ENCODE peak calls at places on chromosomes 16 and 17, in five cellular contexts. Y, F, J, V and X are unnamed samples.

GRCh38 chr17:5225668-5226457 is 8.8 kb downstream of the SCIMP start:
- DNase-seq in V (peak), F (no peak), Y (no peak), J (no peak), X (no peak)

GRCh38 chr17:66988069-66988798 is 23.7 kb downstream of the CACNG4 start:
- DNase-seq in Y (no peak), V (no peak), J (no peak), F (no peak), X (no peak)

GRCh38 chr17:55674107-55674506 is 48.6 kb downstream of the TMEM100 start:
- DNase-seq in V (no peak), Y (no peak), F (no peak), J (no peak), X (no peak)

GRCh38 chr16:54946909-54947308 is 16.2 kb downstream of the IRX5 start:
- DNase-seq in F (no peak), J (no peak), Y (no peak), V (no peak), X (no peak)

GRCh38 chr17:57898487-57899311 is 48.9 kb upstream of the MRPS23 start:
- DNase-seq in J (no peak), V (no peak), F (peak), Y (peak), X (no peak)

GRCh38 chr17:9021985-9022552 is 759 bp downstream of the NTN1 start:
- DNase-seq in J (no peak), Y (no peak), V (no peak), F (peak), X (no peak)

GRCh38 chr17:42404326-42405055 is 16.2 kb upstream of the STAT3 start:
- DNase-seq in F (no peak), J (no peak), V (no peak), Y (no peak), X (no peak)

GRCh38 chr17:42010898-42011516 is 6.2 kb downstream of the DNAJC7 start:
- DNase-seq in J (peak), F (no peak), Y (peak), V (no peak), X (peak)

GRCh38 chr17:41959336-41960095 is 7.1 kb upstream of the CNP start:
- DNase-seq in Y (peak), J (peak), V (no peak), F (peak), X (peak)

GRCh38 chr16:20774703-20775362 is 11.0 kb downstream of the ACSM3 start:
- DNase-seq in V (peak), Y (peak), J (peak), F (peak), X (peak)

GRCh38 chr16:48347980-48348379 is 37.2 kb downstream of the SIAH1 start:
- DNase-seq in Y (no peak), V (no peak), J (no peak), F (no peak), X (no peak)

GRCh38 chr16:56389554-56389953 is 35.8 kb downstream of the AMFR start:
- DNase-seq in V (no peak), J (no peak), F (no peak), Y (no peak), X (peak)

GRCh38 chr16:64910351-64910750 is 211.5 kb downstream of the CDH11 start:
- DNase-seq in F (peak), V (no peak), J (no peak), Y (no peak), X (no peak)

GRCh38 chr17:74547736-74548135 is 1.8 kb upstream of the CD300C start:
- DNase-seq in F (no peak), V (no peak), Y (no peak), J (no peak), X (peak)

GRCh38 chr16:25097304-25097988 is 14.1 kb upstream of the LCMT1 start:
- DNase-seq in Y (no peak), F (no peak), J (no peak), V (no peak), X (no peak)

GRCh38 chr17:59266748-59267147 is 46.4 kb downstream of the GDPD1 start:
- DNase-seq in J (no peak), V (no peak), F (no peak), Y (no peak), X (no peak)

GRCh38 chr16:79847101-79847500 is 246.6 kb upstream of the MAF start:
- DNase-seq in Y (no peak), F (no peak), V (no peak), J (no peak), X (no peak)

GRCh38 chr16:48495303-48495702 is 110.1 kb upstream of the SIAH1 start:
- DNase-seq in Y (no peak), V (no peak), J (no peak), F (no peak), X (no peak)

GRCh38 chr16:1708083-1708767 is 2.2 kb downstream of the MAPK8IP3 start:
- DNase-seq in F (no peak), V (no peak), J (peak), Y (no peak), X (no peak)

GRCh38 chr16:84652565-84652964 is 4.3 kb downstream of the KLHL36 start:
- DNase-seq in F (no peak), Y (no peak), J (no peak), V (no peak), X (no peak)

GRCh38 chr17:33225509-33225908 is 67.6 kb downstream of the ASIC2 start:
- DNase-seq in Y (no peak), F (no peak), V (no peak), J (no peak), X (no peak)

GRCh38 chr16:3952342-3953131 is 72.0 kb upstream of the CREBBP start:
- DNase-seq in V (no peak), F (no peak), J (no peak), Y (no peak), X (no peak)

GRCh38 chr16:59385953-59386352 is 651.8 kb upstream of the GOT2 start:
- DNase-seq in V (no peak), J (no peak), Y (no peak), F (no peak), X (no peak)

GRCh38 chr17:9818760-9819159 is 3.1 kb downstream of the GSG1L2 start:
- DNase-seq in Y (no peak), V (no peak), J (no peak), F (no peak), X (no peak)

GRCh38 chr17:74147436-74147835 is 56.0 kb upstream of the RPL38 start:
- DNase-seq in J (no peak), V (no peak), Y (no peak), F (no peak), X (no peak)

GRCh38 chr17:31746884-31747495 is 112.1 kb downstream of the COPRS start:
- DNase-seq in V (no peak), Y (no peak), F (no peak), J (no peak), X (no peak)

GRCh38 chr17:6506679-6507231 is 49.6 kb downstream of the PITPNM3 start:
- DNase-seq in Y (no peak), J (no peak), V (no peak), F (no peak), X (peak)

GRCh38 chr17:3968886-3969524 is 4.8 kb upstream of the ATP2A3 start:
- DNase-seq in J (peak), Y (no peak), V (no peak), F (no peak), X (no peak)

GRCh38 chr17:56798916-56799315 is 34.8 kb downstream of the C17orf67 start:
- DNase-seq in J (peak), Y (no peak), V (no peak), F (peak), X (no peak)

GRCh38 chr17:8739104-8739503 is 5.5 kb downstream of the CCDC42 start:
- DNase-seq in V (no peak), Y (no peak), F (peak), J (no peak), X (no peak)

GRCh38 chr17:1894753-1895339 is 65.0 kb downstream of the RPA1 start:
- DNase-seq in F (no peak), Y (no peak), V (no peak), J (no peak), X (no peak)

GRCh38 chr17:80782536-80783427 is 208.9 kb upstream of the CHMP6 start:
- DNase-seq in V (no peak), Y (no peak), J (no peak), F (no peak), X (peak)

GRCh38 chr16:12674096-12674495 is 129.6 kb downstream of the CPPED1 start:
- DNase-seq in J (no peak), V (no peak), F (no peak), Y (no peak), X (peak)

GRCh38 chr16:47779201-47780016 is 318.3 kb downstream of the PHKB start:
- DNase-seq in V (peak), J (peak), Y (no peak), F (no peak), X (peak)

GRCh38 chr16:63461248-63461841 is 1425.1 kb upstream of the CDH8 start:
- DNase-seq in Y (peak), V (no peak), J (no peak), F (peak), X (peak)

GRCh38 chr16:48193846-48194245 is 38.1 kb upstream of the ABCC12 start:
- DNase-seq in J (no peak), F (no peak), Y (no peak), V (no peak), X (no peak)

DNA sequence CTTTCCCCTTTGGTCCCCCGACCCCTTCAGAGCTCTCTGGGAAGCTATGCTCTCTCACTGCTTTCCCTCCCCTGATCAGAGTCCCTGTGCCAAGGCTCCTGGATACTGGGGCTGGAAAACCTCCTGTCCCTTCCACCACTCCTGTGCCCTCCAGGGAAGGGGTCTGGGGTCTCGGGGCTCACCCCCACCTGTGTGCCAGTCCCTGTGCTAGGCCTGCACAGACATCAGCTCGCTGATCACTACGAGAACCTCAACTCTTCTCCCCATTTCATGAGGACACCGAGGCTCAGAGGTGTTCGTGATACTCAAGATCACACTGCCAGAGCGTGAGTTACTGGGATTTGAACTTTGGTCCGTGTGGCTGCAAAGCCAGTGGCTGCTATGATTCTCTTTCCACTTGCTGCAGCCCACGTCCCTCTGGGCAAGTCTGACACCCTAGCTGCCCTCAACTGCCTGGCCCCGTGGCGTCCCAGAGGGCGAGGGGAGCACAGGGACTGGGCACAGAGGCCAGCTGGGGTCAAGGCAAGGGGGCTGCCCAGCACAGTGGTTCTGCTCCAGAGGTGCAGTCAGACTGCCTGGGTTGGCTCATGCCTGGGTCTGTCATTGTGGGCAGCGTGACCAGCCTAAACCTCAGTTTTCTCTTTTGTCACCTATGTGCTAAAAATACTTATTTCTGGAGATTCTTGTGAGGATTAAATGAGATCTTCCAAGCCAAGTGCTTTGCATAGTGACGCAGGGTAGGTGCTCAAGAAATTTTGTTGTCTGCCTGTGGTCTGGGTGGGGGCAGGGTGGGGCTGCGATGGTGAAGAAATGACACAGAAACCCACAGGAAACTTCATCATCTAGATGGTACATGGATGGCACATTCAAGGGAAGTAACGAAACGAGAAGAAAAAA is 43.9 kb upstream of the TOB1 start:
- DNase-seq in V (no peak), J (no peak), Y (peak), F (no peak), X (no peak)
- TF ChIP-seq USF2 in V (no peak), J (no peak), Y (no peak), F (no peak), X (no peak)

GRCh38 chr16:8716592-8716991 is 42.2 kb downstream of the ABAT start:
- DNase-seq in J (no peak), F (no peak), V (no peak), Y (no peak), X (no peak)
- TF ChIP-seq ESRRA in J (no peak), F (no peak), V (no peak), Y (no peak), X (no peak)

DNA sequence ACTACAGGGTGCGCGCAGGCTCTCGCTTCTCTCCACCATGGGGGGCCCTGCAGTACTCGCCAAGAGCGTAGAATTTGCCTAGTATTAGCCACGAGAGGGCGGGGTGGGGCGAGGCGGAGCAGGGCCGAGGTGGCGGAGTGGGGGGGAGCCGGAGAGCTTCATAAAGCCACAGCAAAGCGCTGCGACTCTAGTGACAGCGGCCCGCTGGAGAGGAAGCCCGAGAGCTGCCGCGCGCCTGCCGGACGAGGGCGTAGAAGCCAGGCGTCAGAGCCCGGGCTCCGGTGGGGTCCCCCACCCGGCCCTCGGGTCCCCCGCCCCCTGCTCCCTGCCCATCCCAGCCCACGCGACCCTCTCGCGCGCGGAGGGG is at the start of gene TBX21:
- DNase-seq in J (peak), Y (peak), F (peak), V (no peak), X (peak)
- TF ChIP-seq USF2 in J (no peak), Y (no peak), F (no peak), V (no peak), X (no peak)

DNA sequence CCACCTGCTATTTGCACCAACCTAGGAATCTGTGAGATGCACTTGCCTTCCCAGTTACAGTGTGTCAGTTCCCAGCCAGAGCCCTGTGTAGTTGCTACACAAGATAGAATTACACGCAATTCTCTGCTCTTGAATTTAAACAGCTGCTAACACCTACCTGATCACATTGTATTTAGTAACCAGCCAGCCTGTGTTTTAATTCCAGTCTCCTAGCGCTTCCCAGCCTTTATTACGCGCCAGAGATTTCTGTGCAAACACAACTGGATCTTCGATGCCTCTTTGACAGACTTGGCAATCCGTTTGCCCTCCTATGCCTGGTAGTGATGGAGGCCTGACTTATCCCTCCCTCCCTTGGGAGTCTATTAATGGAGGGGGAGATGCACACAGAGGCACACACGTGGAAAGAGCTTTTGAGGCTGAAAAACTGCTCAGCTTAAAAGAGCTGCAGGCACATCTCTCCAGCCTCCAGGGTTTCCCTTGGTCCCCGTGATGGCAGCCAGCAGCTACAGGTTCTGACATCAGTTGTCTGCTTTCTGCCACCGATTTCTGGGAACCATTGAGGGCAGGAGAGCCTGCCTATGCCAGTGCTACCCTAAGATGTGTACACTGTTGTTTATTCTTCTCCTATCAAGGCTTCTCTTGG is 98.0 kb upstream of the SEC14L1 start:
- DNase-seq in F (no peak), Y (no peak), V (no peak), J (no peak), X (no peak)
- TF ChIP-seq ESRRA in F (no peak), Y (no peak), V (no peak), J (no peak), X (no peak)